ENCODE peak calls at places on chromosomes 4 and X, in ten cellular contexts. O, Z, M, R, N, T, G, Q, A and I are unnamed samples.

GRCh38 chrX:120775959-120776358 is 99.7 kb downstream of the CT47B1 start:
- DNase-seq in Z (no peak), N (no peak), O (no peak), R (no peak), T (no peak), Q (no peak), G (no peak), M (no peak), A (no peak), I (no peak)

GRCh38 chrX:6226053-6226645 is 2.5 kb downstream of the NLGN4X start:
- DNase-seq in R (peak), G (no peak), A (no peak), Q (no peak), O (peak), Z (no peak), T (no peak), M (peak), N (no peak), I (no peak)

GRCh38 chr4:108031427-108032083 is 41.9 kb downstream of the HADH start:
- DNase-seq in N (no peak), T (no peak), R (no peak), Z (no peak), A (peak), O (no peak), Q (no peak), G (no peak), M (no peak), I (no peak)

GRCh38 chr4:20711335-20711734 is 11.1 kb downstream of the PACRGL start:
- DNase-seq in G (no peak), O (no peak), T (no peak), M (no peak), Q (no peak), R (no peak), Z (no peak), A (no peak), N (no peak), I (no peak)

GRCh38 chr4:5398056-5398455 is 310.3 kb downstream of the EVC2 start:
- DNase-seq in T (no peak), R (no peak), A (no peak), G (no peak), N (no peak), Q (no peak), M (no peak), O (no peak), Z (no peak), I (no peak)

GRCh38 chrX:41559662-41560061 is 112.5 kb downstream of the NYX start:
- DNase-seq in Z (no peak), G (no peak), M (no peak), A (peak), Q (no peak), O (no peak), N (no peak), T (no peak), R (no peak), I (no peak)

GRCh38 chrX:55839480-55839879 is 121.9 kb downstream of the RRAGB start:
- DNase-seq in O (peak), G (no peak), R (no peak), M (no peak), Q (no peak), T (no peak), Z (no peak), N (no peak), A (no peak), I (no peak)

GRCh38 chrX:120456973-120457372 is 12.1 kb downstream of the LAMP2 start:
- DNase-seq in A (peak), M (no peak), G (no peak), N (no peak), R (no peak), O (no peak), T (no peak), Q (peak), Z (no peak), I (no peak)

GRCh38 chr4:118981171-118981838 is 92.7 kb downstream of the SYNPO2 start:
- DNase-seq in T (no peak), G (no peak), M (no peak), Q (no peak), A (no peak), Z (no peak), N (no peak), R (no peak), O (no peak), I (no peak)

GRCh38 chr4:139279723-139280620 is at the start of gene MGARP:
- DNase-seq in T (no peak), O (peak), M (peak), A (no peak), G (no peak), R (no peak), N (peak), Z (peak), Q (peak), I (no peak)

GRCh38 chr4:98528882-98529281 is 129.5 kb downstream of the TSPAN5 start:
- DNase-seq in A (peak), N (no peak), Q (no peak), T (no peak), G (no peak), O (no peak), R (no peak), Z (no peak), M (no peak), I (no peak)

GRCh38 chr4:127623755-127624087 is 9.0 kb upstream of the INTU start:
- DNase-seq in G (no peak), M (no peak), N (no peak), A (no peak), Q (no peak), O (no peak), R (no peak), T (no peak), Z (no peak), I (no peak)

GRCh38 chr4:11428161-11428700 is 463 bp downstream of the HS3ST1 start:
- DNase-seq in R (peak), G (no peak), N (no peak), A (no peak), Q (no peak), M (no peak), T (no peak), O (no peak), Z (no peak), I (no peak)

GRCh38 chr4:992297-993110 is 700 bp downstream of the SLC26A1 start:
- DNase-seq in Q (no peak), M (no peak), O (peak), Z (no peak), N (no peak), R (no peak), T (no peak), G (no peak), A (no peak), I (no peak)

GRCh38 chrX:50700921-50701320 is 113.1 kb downstream of the SHROOM4 start:
- DNase-seq in A (no peak), M (no peak), N (no peak), Z (no peak), Q (no peak), O (no peak), R (no peak), G (no peak), T (no peak), I (no peak)

GRCh38 chrX:39144965-39145364 is 343.7 kb downstream of the MID1IP1 start:
- DNase-seq in O (no peak), A (peak), M (no peak), Z (no peak), N (no peak), T (no peak), Q (peak), G (no peak), R (no peak), I (no peak)

GRCh38 chr4:177446571-177446970 is 4.3 kb upstream of the AGA start:
- DNase-seq in Q (no peak), Z (no peak), A (no peak), R (no peak), N (no peak), O (no peak), M (no peak), G (no peak), T (no peak), I (no peak)